ENCODE peak calls at places on chromosomes 4 and X, in four cellular contexts. F, I, G and X are unnamed samples.

GRCh38 chr4:42653606-42654560 is 3.0 kb downstream of the ATP8A1 start:
- DNase-seq in F (no peak), I (no peak), G (no peak), X (no peak)

GRCh38 chr4:23897564-23898109 is 7.8 kb upstream of the PPARGC1A start:
- DNase-seq in I (no peak), F (no peak), G (no peak), X (no peak)

GRCh38 chr4:73698217-73698616 is 42.2 kb upstream of the CXCL8 start:
- DNase-seq in I (no peak), F (no peak), G (no peak), X (peak)

GRCh38 chr4:169283114-169283509 is 12.4 kb upstream of the SH3RF1 start:
- DNase-seq in I (no peak), G (no peak), F (no peak), X (no peak)

GRCh38 chrX:153312842-153313241 is 8.7 kb downstream of the PNMA6F start:
- DNase-seq in G (no peak), F (no peak), I (no peak), X (no peak)

GRCh38 chr4:3302164-3302785 is 9.5 kb downstream of the RGS12 start:
- DNase-seq in F (peak), I (peak), G (no peak), X (no peak)

GRCh38 chr4:40515398-40516293 is 114.0 kb downstream of the RBM47 start:
- DNase-seq in F (no peak), G (no peak), I (no peak), X (no peak)

GRCh38 chrX:17323397-17323796 is 51.6 kb upstream of the NHS start:
- DNase-seq in F (no peak), I (no peak), G (no peak), X (no peak)

GRCh38 chrX:34578237-34578636 is 78.8 kb downstream of the TMEM47 start:
- DNase-seq in I (no peak), F (no peak), G (peak), X (no peak)

GRCh38 chr4:150139297-150139696 is 61.1 kb downstream of the DCLK2 start:
- DNase-seq in G (no peak), F (no peak), I (no peak), X (no peak)

GRCh38 chr4:84878090-84878489 is 88.4 kb downstream of the WDFY3 start:
- DNase-seq in G (no peak), F (no peak), I (no peak), X (peak)

GRCh38 chrX:54182864-54183613 is at the start of gene FAM120C:
- DNase-seq in I (peak), F (peak), G (peak), X (no peak)

GRCh38 chr4:120769227-120769626 is 153.3 kb downstream of the PRDM5 start:
- DNase-seq in F (no peak), G (peak), I (no peak), X (no peak)